ENCODE peak calls at places on chromosomes 1 and 21, in seven cellular contexts. D, P, M, W, N, J and E are unnamed samples.

GRCh38 chr1:191290441-191290840 is 812.8 kb upstream of the BRINP3 start:
- DNase-seq in D (no peak), P (no peak), M (no peak), W (no peak), N (no peak), J (no peak), E (no peak)

GRCh38 chr21:30629173-30629572 is 5.8 kb upstream of the KRTAP20-2 start:
- DNase-seq in D (no peak), P (no peak), M (no peak), W (no peak), N (no peak), J (no peak), E (no peak)

GRCh38 chr1:85850238-85850637 is 142.0 kb upstream of the ZNHIT6 start:
- DNase-seq in D (no peak), P (no peak), M (no peak), W (no peak), N (no peak), J (no peak), E (no peak)

GRCh38 chr1:30795026-30795425 is 37.5 kb upstream of the LAPTM5 start:
- DNase-seq in D (no peak), P (no peak), M (no peak), W (no peak), N (no peak), J (no peak), E (no peak)

GRCh38 chr1:114274621-114275317 is 121.1 kb upstream of the SYT6 start:
- DNase-seq in D (no peak), P (no peak), M (no peak), W (no peak), N (no peak), J (no peak), E (no peak)

GRCh38 chr21:43340491-43341348 is 86.2 kb downstream of the SIK1 start:
- DNase-seq in D (peak; percentile 53), P (peak; percentile 31), M (no peak), W (no peak), N (no peak), J (no peak), E (no peak)

GRCh38 chr1:26122988-26123973 is 11.7 kb downstream of the PDIK1L start:
- DNase-seq in D (peak; percentile 36), P (no peak), M (no peak), W (no peak), N (no peak), J (no peak), E (no peak)

GRCh38 chr21:40567511-40567910 is 279.4 kb downstream of the DSCAM start:
- DNase-seq in D (no peak), P (no peak), M (no peak), W (no peak), N (no peak), J (no peak), E (no peak)

GRCh38 chr1:184075040-184076029 is 23.8 kb downstream of the TSEN15 start:
- DNase-seq in D (peak; percentile 71), P (peak; percentile 86), M (no peak), W (peak; percentile 38), N (no peak), J (no peak), E (no peak)

GRCh38 chr1:37477946-37478345 is 3.6 kb downstream of the ZC3H12A start:
- DNase-seq in D (no peak), P (no peak), M (no peak), W (no peak), N (peak; percentile 87), J (no peak), E (no peak)

GRCh38 chr1:37479255-37480124 is 5.1 kb downstream of the ZC3H12A start:
- DNase-seq in D (peak; percentile 99), P (peak; percentile 33), M (peak; percentile 98), W (peak; percentile 97), N (peak; percentile 98), J (peak; percentile 71), E (peak; percentile 94)

GRCh38 chr1:37477198-37477931 is 3.0 kb downstream of the ZC3H12A start:
- DNase-seq in D (peak; percentile 82), P (peak; percentile 41), M (peak; percentile 69), W (peak; percentile 84), N (peak; percentile 88), J (no peak), E (no peak)

GRCh38 chr1:37478890-37479254 is 4.5 kb downstream of the ZC3H12A start:
- DNase-seq in D (peak; percentile 63), P (no peak), M (peak; percentile 60), W (peak; percentile 41), N (no peak), J (no peak), E (no peak)

GRCh38 chr1:37478451-37478871 is 4.1 kb downstream of the ZC3H12A start:
- DNase-seq in D (peak; percentile 64), P (no peak), M (no peak), W (no peak), N (no peak), J (no peak), E (no peak)
- H3K4me3 ChIP-seq in D (peak overlapping the region; percentile 71), P (no peak overlapping the region), M (peak overlapping the region; percentile 86), W (peak overlapping the region; percentile 92), N (peak overlapping the region; percentile 36), J (peak overlapping the region; percentile 83), E (no peak overlapping the region)

GRCh38 chr1:230730979-230731378 is 16.2 kb upstream of the CAPN9 start:
- DNase-seq in D (peak; percentile 69), P (no peak), M (no peak), W (no peak), N (no peak), J (no peak), E (no peak)
- H3K27ac ChIP-seq in D (peak overlapping the region; percentile 34), P (no peak overlapping the region), M (no peak overlapping the region), W (no peak overlapping the region), N (no peak overlapping the region), J (peak overlapping the region; percentile 79), E (no peak overlapping the region)

DNA sequence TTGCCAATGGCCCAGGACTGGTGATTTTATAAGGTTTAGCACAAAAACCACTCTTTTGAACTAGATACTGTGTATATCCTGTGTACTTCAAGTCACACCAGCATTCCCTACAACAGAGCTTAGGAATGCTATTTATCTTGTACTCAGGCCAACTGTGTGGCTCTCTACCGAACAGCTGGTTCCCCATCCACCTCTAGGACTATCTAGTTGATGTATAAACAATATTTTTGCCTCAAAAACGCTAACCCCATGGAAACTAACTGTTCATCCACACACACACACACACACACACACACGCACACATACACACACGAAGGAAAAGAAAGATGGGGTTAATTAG is 28.7 kb upstream of the SLC45A3 start:
- DNase-seq in D (no peak), P (no peak), M (no peak), W (no peak), N (no peak), J (no peak), E (no peak)
- H3K4me1 ChIP-seq in D (no peaks in the 10 kb centered on the region), P (no peaks in the 10 kb centered on the region), M (no peaks in the 10 kb centered on the region), W (peaks cover 3% of the 10 kb centered on the region), N (peaks cover 13% of the 10 kb centered on the region), J (peaks cover 31% of the 10 kb centered on the region), E (no peaks in the 10 kb centered on the region)

GRCh38 chr1:200035956-200036615 is 8.6 kb downstream of the NR5A2 start:
- DNase-seq in D (peak; percentile 22), P (no peak), M (peak; percentile 65), W (peak; percentile 48), N (no peak), J (no peak), E (no peak)
- H3K4me3 ChIP-seq in D (no peak overlapping the region), P (no peak overlapping the region), M (peak overlapping the region; percentile 41), W (peak overlapping the region; percentile 30), N (no peak overlapping the region), J (peak overlapping the region; percentile 40), E (no peak overlapping the region)

DNA sequence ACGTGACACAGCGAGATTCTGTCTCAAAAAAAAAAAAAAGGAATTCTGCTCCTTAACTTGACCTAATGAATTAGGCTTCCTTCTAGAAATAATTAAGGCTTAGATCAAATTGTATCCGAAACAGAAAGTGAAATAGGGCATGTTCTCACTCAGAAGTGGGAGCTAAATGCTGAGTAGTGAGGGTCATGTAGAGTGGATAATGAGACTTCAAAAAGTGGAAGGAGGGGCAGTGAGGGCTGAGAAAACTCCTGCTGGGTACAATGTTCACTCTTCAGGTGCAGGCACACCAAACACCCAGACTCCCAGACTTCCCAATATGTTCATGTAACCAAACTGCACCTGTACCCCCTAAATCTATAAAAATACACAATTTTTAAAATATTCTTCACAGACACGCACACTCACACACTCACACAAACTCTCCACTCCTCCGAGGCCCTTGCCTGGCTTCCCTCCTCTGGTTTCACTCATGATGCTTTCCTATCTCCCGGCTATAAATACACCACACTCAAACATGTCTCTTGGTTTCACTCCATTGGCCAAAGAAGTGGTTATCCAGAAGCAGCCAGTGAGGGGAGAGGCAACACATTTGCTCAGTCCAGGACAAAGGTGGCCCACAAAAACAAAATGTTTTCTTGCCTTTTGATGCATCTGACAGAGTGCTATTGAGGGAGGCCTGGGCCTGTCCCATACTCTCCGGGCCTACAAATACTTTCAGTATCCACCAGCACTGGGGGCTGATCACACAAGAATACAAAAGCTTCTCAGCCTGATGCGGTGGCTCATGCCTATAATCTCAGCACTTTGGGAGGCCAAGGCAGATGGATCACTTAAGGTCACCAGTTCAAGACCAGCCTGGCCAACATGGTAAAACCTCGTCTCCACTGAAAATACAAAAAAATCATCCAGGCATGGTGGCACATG is 249.2 kb downstream of the TOMM20 start:
- DNase-seq in D (peak; percentile 74), P (no peak), M (no peak), W (no peak), N (no peak), J (no peak), E (no peak)
- H3K27ac ChIP-seq in D (peak overlapping the region; percentile 43), P (no peak overlapping the region), M (no peak overlapping the region), W (no peak overlapping the region), N (no peak overlapping the region), J (peak overlapping the region; percentile 89), E (no peak overlapping the region)

GRCh38 chr1:56413671-56414199 is 165.6 kb downstream of the PLPP3 start:
- DNase-seq in D (no peak), P (no peak), M (no peak), W (no peak), N (no peak), J (no peak), E (no peak)
- H3K4me1 ChIP-seq in D (no peaks in the 10 kb centered on the region), P (no peaks in the 10 kb centered on the region), M (no peaks in the 10 kb centered on the region), W (peaks cover 6% of the 10 kb centered on the region), N (no peaks in the 10 kb centered on the region), J (peaks cover 46% of the 10 kb centered on the region), E (no peaks in the 10 kb centered on the region)